ENCODE peak calls at places on chromosomes 11 and 22, in six cellular contexts. X, P, Q, U, L and A are unnamed samples. For H3K9me3, the result is how much of the 10 kb centered on the place peaks cover.

GRCh38 chr22:49827307-49827852 is 293 bp downstream of the BRD1 start:
- DNase-seq in X (peak), U (no peak), P (no peak), Q (no peak), L (no peak), A (no peak)

GRCh38 chr11:66568124-66568916 is at the start of gene CTSF:
- DNase-seq in U (peak), L (peak), P (peak), X (no peak), Q (peak), A (peak)

GRCh38 chr22:50621948-50622722 is 5.8 kb downstream of the ARSA start:
- DNase-seq in U (no peak), P (no peak), Q (no peak), L (no peak), X (no peak), A (no peak)

GRCh38 chr11:20501252-20501651 is 98.2 kb upstream of the SLC6A5 start:
- DNase-seq in Q (no peak), X (no peak), P (no peak), L (no peak), U (no peak), A (no peak)

GRCh38 chr11:65429724-65430405 is 7.3 kb downstream of the NEAT1 start:
- DNase-seq in X (peak), U (peak), Q (peak), L (peak), P (peak), A (no peak)

GRCh38 chr11:120807414-120808150 is 216.3 kb upstream of the TBCEL start:
- DNase-seq in L (no peak), Q (peak), X (peak), U (no peak), P (peak), A (peak)

GRCh38 chr11:10072142-10072541 is 221.9 kb downstream of the SBF2 start:
- DNase-seq in P (peak), L (no peak), X (no peak), U (no peak), Q (no peak), A (peak)

GRCh38 chr11:129724866-129725265 is 90.8 kb upstream of the TMEM45B start:
- DNase-seq in X (no peak), Q (no peak), L (no peak), P (no peak), U (no peak), A (no peak)

GRCh38 chr11:3091846-3092602 is 34.8 kb upstream of the CARS1 start:
- DNase-seq in X (peak), P (peak), Q (peak), U (peak), L (peak), A (no peak)

GRCh38 chr11:70397983-70398833 is at the start of gene CTTN:
- DNase-seq in U (peak), Q (peak), L (peak), X (peak), P (peak), A (peak)

GRCh38 chr22:49667236-49667635 is 160.4 kb downstream of the BRD1 start:
- DNase-seq in P (no peak), L (peak), X (no peak), U (peak), Q (no peak), A (no peak)

GRCh38 chr22:41966607-41967240 is 2.5 kb upstream of the SEPTIN3 start:
- DNase-seq in U (no peak), P (peak), X (peak), Q (peak), L (no peak), A (peak)

GRCh38 chr11:75305993-75306392 is 45.5 kb downstream of the ARRB1 start:
- DNase-seq in P (no peak), U (no peak), Q (no peak), L (no peak), X (no peak), A (no peak)

GRCh38 chr11:17410606-17411379 is 22.3 kb upstream of the KCNJ11 start:
- DNase-seq in L (peak), U (peak), Q (no peak), X (no peak), P (no peak), A (no peak)

GRCh38 chr11:77189588-77190210 is 61.7 kb downstream of the MYO7A start:
- DNase-seq in P (no peak), L (peak), U (no peak), X (no peak), Q (no peak), A (no peak)

GRCh38 chr11:34235189-34235588 is 122.6 kb downstream of the ABTB2 start:
- DNase-seq in X (no peak), L (no peak), Q (no peak), U (no peak), P (no peak), A (no peak)

GRCh38 chr11:117618956-117619355 is 178.1 kb downstream of the DSCAML1 start:
- DNase-seq in X (no peak), U (no peak), L (no peak), Q (no peak), P (no peak), A (no peak)

GRCh38 chr11:59894616-59895015 is 16.0 kb downstream of the OOSP3 start:
- DNase-seq in X (no peak), L (no peak), U (no peak), Q (no peak), P (no peak), A (no peak)

GRCh38 chr11:112523477-112523876 is 262.8 kb upstream of the PLET1 start:
- DNase-seq in P (no peak), Q (no peak), U (peak), L (no peak), X (no peak), A (no peak)

GRCh38 chr11:57601297-57601696 is 3.8 kb downstream of the SERPING1 start:
- DNase-seq in L (no peak), U (no peak), X (no peak), Q (no peak), P (no peak), A (no peak)

GRCh38 chr11:76787911-76788596 is 4.9 kb downstream of the TSKU start:
- DNase-seq in L (no peak), Q (no peak), U (peak), P (peak), X (peak), A (no peak)

GRCh38 chr11:73982990-73983763 is 534 bp upstream of the UCP2 start:
- DNase-seq in P (peak), U (peak), L (peak), Q (peak), X (peak), A (peak)
- H3K9me3 ChIP-seq in P (under half), U (under half), L (under half), Q (under half), X (under half), A (under half)

GRCh38 chr11:107123022-107123421 is 104.7 kb upstream of the GUCY1A2 start:
- DNase-seq in P (no peak), U (no peak), Q (no peak), L (no peak), X (no peak), A (no peak)
- TF ChIP-seq CTCF in P (no peak), U (no peak), Q (no peak), L (no peak), X (no peak), A (peak)

GRCh38 chr22:48268293-48268692 is 1505.8 kb downstream of the TBC1D22A start:
- DNase-seq in P (no peak), L (no peak), Q (no peak), X (no peak), U (no peak), A (no peak)
- H3K9me3 ChIP-seq in P (half or more), L (under half), Q (under half), X (under half), U (under half), A (half or more)

GRCh38 chr11:126188332-126189108 is 22.9 kb downstream of the RPUSD4 start:
- DNase-seq in U (no peak), P (no peak), X (no peak), L (no peak), Q (no peak), A (no peak)

GRCh38 chr11:126186031-126186698 is 25.3 kb downstream of the RPUSD4 start:
- DNase-seq in L (no peak), P (peak), Q (no peak), U (peak), X (no peak), A (no peak)

GRCh38 chr11:126185200-126186030 is 26.0 kb downstream of the RPUSD4 start:
- DNase-seq in P (no peak), X (no peak), Q (no peak), U (no peak), L (no peak), A (no peak)

GRCh38 chr11:126189109-126189929 is 22.1 kb downstream of the RPUSD4 start:
- DNase-seq in P (no peak), U (no peak), X (no peak), Q (no peak), L (no peak), A (no peak)

GRCh38 chr11:126186708-126187481 is 24.6 kb downstream of the RPUSD4 start:
- DNase-seq in X (no peak), L (no peak), Q (no peak), U (no peak), P (no peak), A (no peak)
- TF ChIP-seq CTCF in X (peak), L (no peak), Q (no peak), U (no peak), P (no peak), A (peak)

DNA sequence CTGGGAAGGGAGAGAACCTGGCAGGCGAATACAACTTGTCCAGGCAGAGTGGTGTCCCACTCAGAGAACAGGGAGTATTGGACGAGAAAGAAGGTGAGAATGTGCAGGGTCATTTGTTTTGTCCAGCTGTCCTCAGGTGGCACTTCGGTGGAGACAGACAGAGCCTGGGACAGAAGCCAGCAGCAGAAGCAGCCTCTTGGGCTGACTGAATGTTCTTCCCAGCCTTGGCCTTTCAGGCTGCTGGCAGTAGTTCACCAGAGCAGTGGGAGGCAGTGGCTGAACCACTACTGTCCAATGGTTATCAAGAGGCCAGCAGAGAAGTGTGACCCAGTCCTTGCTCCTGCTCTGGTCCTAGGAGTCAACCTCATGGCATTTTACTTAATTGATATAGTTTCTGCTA is 331.1 kb upstream of the NARS2 start:
- DNase-seq in Q (no peak), L (no peak), P (no peak), X (no peak), U (peak), A (no peak)
- H3K9me3 ChIP-seq in Q (under half), L (under half), P (under half), X (under half), U (under half), A (under half)

GRCh38 chr11:110367571-110367970 is 62.2 kb upstream of the FDX1 start:
- DNase-seq in X (no peak), P (no peak), Q (no peak), U (no peak), L (no peak), A (no peak)
- TF ChIP-seq CTCF in X (peak), P (peak), Q (peak), U (peak), L (no peak), A (peak)

GRCh38 chr22:47192651-47193437 is 430.4 kb downstream of the TBC1D22A start:
- DNase-seq in Q (peak), L (peak), P (no peak), U (no peak), X (no peak), A (no peak)
- H3K9me3 ChIP-seq in Q (under half), L (under half), P (under half), U (under half), X (under half), A (under half)

DNA sequence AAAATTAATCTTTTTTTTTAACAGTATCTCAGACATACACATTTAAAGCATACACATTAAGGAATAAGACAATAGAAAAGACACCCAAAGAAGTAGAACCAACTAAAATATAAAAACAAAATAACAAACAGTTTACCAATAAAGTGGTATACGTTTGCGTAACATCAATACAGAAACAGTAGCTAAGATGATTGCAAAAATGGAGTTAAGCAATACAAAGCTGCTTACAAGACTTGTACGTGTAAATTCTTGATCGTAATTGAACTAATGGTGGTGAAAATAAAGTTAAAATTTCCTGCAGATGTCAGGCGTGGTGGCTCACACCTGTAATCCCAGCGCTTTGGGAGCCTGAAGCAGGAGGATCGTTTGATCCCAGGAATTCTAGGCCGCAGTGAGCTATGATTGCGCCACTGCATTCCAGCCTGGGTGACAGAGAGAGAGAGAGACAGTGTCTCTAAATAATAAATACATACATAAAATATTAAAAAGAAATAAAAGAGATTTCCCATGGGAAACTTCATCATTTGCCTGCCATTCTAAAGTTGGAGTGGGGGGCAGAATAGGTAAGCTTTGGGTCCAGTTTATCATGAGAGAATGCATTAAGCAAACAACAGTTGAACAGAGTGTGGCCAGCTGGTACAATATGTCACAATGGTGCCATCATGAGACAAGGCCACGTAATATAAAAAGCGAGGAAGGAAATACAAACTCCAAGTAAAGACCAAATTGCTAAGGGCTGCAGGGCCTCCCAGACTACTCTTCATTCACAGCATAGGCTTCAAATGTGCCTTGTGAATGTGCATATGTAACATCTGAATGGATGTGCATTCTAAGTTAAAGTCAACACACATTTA is 38.9 kb upstream of the EED start:
- DNase-seq in P (no peak), X (no peak), U (no peak), Q (no peak), L (no peak), A (no peak)
- TF ChIP-seq CTCF in P (no peak), X (no peak), U (no peak), Q (no peak), L (no peak), A (no peak)